ENCODE peak calls at places on chromosome 10, in six cellular contexts. K, E, V, G, S and Q are unnamed samples.

GRCh38 chr10:78518224-78518623 is 484.6 kb downstream of the RPS24 start:
- DNase-seq in G (no peak), E (no peak), V (no peak), S (peak; percentile 13), K (no peak), Q (no peak)

GRCh38 chr10:25811141-25811685 is 122.8 kb upstream of the MYO3A start:
- DNase-seq in G (no peak), K (no peak), S (no peak), E (no peak), V (no peak), Q (no peak)

GRCh38 chr10:75035975-75036708 is 75.3 kb upstream of the SAMD8 start:
- DNase-seq in S (no peak), K (no peak), G (no peak), V (no peak), E (no peak), Q (no peak)

GRCh38 chr10:6069101-6069931 is 7.1 kb upstream of the IL2RA start:
- DNase-seq in S (no peak), V (no peak), K (peak; percentile 40), G (no peak), E (no peak), Q (no peak)

GRCh38 chr10:64394744-64395143 is 873.5 kb downstream of the REEP3 start:
- DNase-seq in E (no peak), S (no peak), G (no peak), K (no peak), V (no peak), Q (no peak)

GRCh38 chr10:7410306-7410799 is 481 bp downstream of the SFMBT2 start:
- DNase-seq in V (no peak), K (no peak), G (no peak), E (no peak), S (peak; percentile 20), Q (peak; percentile 57)

GRCh38 chr10:71442000-71442399 is 45.3 kb downstream of the CDH23 start:
- DNase-seq in G (no peak), V (no peak), E (no peak), K (no peak), S (no peak), Q (no peak)

GRCh38 chr10:15344876-15345285 is 26.2 kb downstream of the FAM171A1 start:
- DNase-seq in S (no peak), K (peak; percentile 41), E (peak; percentile 15), V (peak; percentile 42), G (no peak), Q (no peak)

GRCh38 chr10:73495884-73496674 is at the start of gene PPP3CB:
- DNase-seq in G (peak; percentile 94), V (peak; percentile 77), E (peak; percentile 78), S (peak; percentile 91), K (peak; percentile 92), Q (peak; percentile 92)

GRCh38 chr10:122306744-122307143 is 35.6 kb downstream of the BTBD16 start:
- DNase-seq in G (no peak), V (no peak), E (no peak), S (no peak), K (no peak), Q (no peak)

GRCh38 chr10:17512341-17513001 is 58.1 kb upstream of the ST8SIA6 start:
- DNase-seq in E (no peak), K (peak; percentile 84), V (no peak), S (peak; percentile 78), G (no peak), Q (no peak)

GRCh38 chr10:52939894-52940293 is 167.3 kb upstream of the MBL2 start:
- DNase-seq in S (no peak), G (no peak), E (no peak), V (no peak), K (no peak), Q (no peak)

GRCh38 chr10:99787303-99787702 is 4.9 kb downstream of the ABCC2 start:
- DNase-seq in G (no peak), S (no peak), V (no peak), E (no peak), K (no peak), Q (no peak)

GRCh38 chr10:234708-235406 is 99.6 kb downstream of the ZMYND11 start:
- DNase-seq in E (no peak), G (no peak), K (no peak), S (no peak), V (no peak), Q (no peak)

GRCh38 chr10:123800821-123801220 is 90.8 kb downstream of the CPXM2 start:
- DNase-seq in V (no peak), E (no peak), S (peak; percentile 9), K (no peak), G (no peak), Q (no peak)

GRCh38 chr10:86348321-86349210 is 18.0 kb downstream of the GRID1 start:
- DNase-seq in K (no peak), G (peak; percentile 36), E (peak; percentile 54), S (no peak), V (no peak), Q (peak; percentile 41)

GRCh38 chr10:114437456-114438292 is 33.4 kb upstream of the AFAP1L2 start:
- DNase-seq in E (no peak), S (no peak), V (no peak), G (no peak), K (peak; percentile 21), Q (no peak)

GRCh38 chr10:28841625-28842024 is 164.3 kb downstream of the BAMBI start:
- DNase-seq in V (no peak), G (no peak), S (no peak), K (peak; percentile 51), E (no peak), Q (no peak)

GRCh38 chr10:29841724-29842649 is 207.2 kb upstream of the SVIL start:
- DNase-seq in E (no peak), V (peak; percentile 74), G (no peak), K (no peak), S (no peak), Q (peak; percentile 22)

GRCh38 chr10:86969421-86970041 is 1.2 kb downstream of the ADIRF start:
- DNase-seq in G (no peak), V (no peak), S (no peak), K (no peak), E (no peak), Q (no peak)

GRCh38 chr10:127797339-127797738 is 60.4 kb downstream of the FOXI2 start:
- DNase-seq in G (no peak), K (peak; percentile 56), V (no peak), S (no peak), E (peak; percentile 1), Q (no peak)

GRCh38 chr10:110387983-110388681 is 83.4 kb upstream of the SMNDC1 start:
- DNase-seq in K (no peak), G (no peak), S (no peak), V (no peak), E (no peak), Q (no peak)

GRCh38 chr10:102405632-102406031 is 10.1 kb downstream of the NFKB2 start:
- DNase-seq in V (no peak), S (no peak), K (no peak), G (no peak), E (no peak), Q (no peak)

GRCh38 chr10:113069595-113069994 is 119.5 kb downstream of the TCF7L2 start:
- DNase-seq in S (no peak), V (no peak), E (no peak), G (no peak), K (no peak), Q (no peak)

GRCh38 chr10:85851300-85851699 is 515.3 kb downstream of the GRID1 start:
- DNase-seq in S (no peak), E (no peak), K (peak; percentile 17), V (no peak), G (no peak), Q (no peak)

GRCh38 chr10:103543617-103544525 is 50.4 kb downstream of the NEURL1 start:
- DNase-seq in G (no peak), S (no peak), K (no peak), V (no peak), E (no peak), Q (no peak)

GRCh38 chr10:58237014-58237830 is 30.5 kb downstream of the IPMK start:
- DNase-seq in V (no peak), E (no peak), G (no peak), S (no peak), K (peak; percentile 86), Q (no peak)

GRCh38 chr10:73946253-73947145 is 35.6 kb downstream of the PLAU start:
- DNase-seq in V (no peak), E (no peak), G (no peak), K (no peak), S (no peak), Q (no peak)

GRCh38 chr10:128186959-128187787 is 61.0 kb upstream of the MKI67 start:
- DNase-seq in V (no peak), E (no peak), G (no peak), K (no peak), S (no peak), Q (no peak)

GRCh38 chr10:86179961-86180360 is 186.6 kb downstream of the GRID1 start:
- DNase-seq in G (no peak), E (no peak), S (no peak), V (no peak), K (no peak), Q (no peak)

GRCh38 chr10:3502606-3503005 is 282.4 kb downstream of the KLF6 start:
- DNase-seq in S (no peak), G (no peak), K (no peak), V (peak; percentile 21), E (no peak), Q (no peak)

GRCh38 chr10:29648114-29648982 is 13.6 kb upstream of the SVIL start:
- DNase-seq in V (no peak), K (no peak), G (no peak), S (peak; percentile 70), E (no peak), Q (no peak)

GRCh38 chr10:22824984-22825383 is 102.9 kb upstream of the ARMC3 start:
- DNase-seq in S (no peak), E (no peak), G (no peak), K (no peak), V (no peak), Q (peak; percentile 7)

GRCh38 chr10:131207176-131207575 is 104.3 kb downstream of the TCERG1L start:
- DNase-seq in G (peak; percentile 10), V (no peak), K (no peak), E (no peak), S (no peak), Q (no peak)

GRCh38 chr10:598415-599170 is 90.9 kb downstream of the DIP2C start:
- DNase-seq in V (no peak), K (peak; percentile 74), E (no peak), S (no peak), G (no peak), Q (no peak)